ENCODE peak calls at places on chromosomes 3 and 15, in ten cellular contexts. U is dorsolateral prefrontal cortex; R is stimulated activated CD4-positive, alpha-beta T cell treated with anti-CD3 and anti-CD28 coated beads, Interleukin-2, amount 100 ng/mL, for 24 hours; X is left cardiac atrium; C is AG09319; K is EL; F is GM10248; N is left lung; G is NCI-H2171; W is fibroblast of pulmonary artery. L is an unnamed sample.

GRCh38 chr15:101044625-101045235 is 125.6 kb downstream of the LRRK1 start:
- DNase-seq in C (no peak), N (peak; percentile 10), W (no peak), G (no peak), F (no peak), X (no peak), K (no peak), U (no peak), R (no peak), L (no peak)

GRCh38 chr3:119099785-119100184 is 46.2 kb upstream of the TEX55 start:
- DNase-seq in N (no peak), K (no peak), R (no peak), X (no peak), C (no peak), W (peak; percentile 3), F (no peak), U (no peak), G (no peak), L (no peak)

GRCh38 chr15:45863881-45864580 is 229.2 kb downstream of the SQOR start:
- DNase-seq in K (no peak), W (no peak), X (no peak), U (no peak), R (no peak), C (no peak), F (no peak), G (no peak), N (no peak), L (no peak)

GRCh38 chr15:57553526-57553925 is 38.2 kb upstream of the MYZAP start:
- DNase-seq in X (no peak), N (no peak), C (no peak), F (no peak), W (no peak), K (no peak), R (no peak), U (no peak), G (no peak), L (no peak)

GRCh38 chr15:89377842-89378698 is 43.4 kb upstream of the POLG start:
- DNase-seq in C (no peak), G (no peak), X (no peak), F (no peak), K (no peak), R (no peak), N (no peak), U (peak; percentile 80), W (no peak), L (no peak)

GRCh38 chr15:99703603-99704443 is 29.4 kb downstream of the LYSMD4 start:
- DNase-seq in F (peak; percentile 43), G (peak; percentile 25), N (no peak), K (peak; percentile 91), U (no peak), X (no peak), R (no peak), C (peak; percentile 70), W (peak; percentile 95), L (peak; percentile 77)

GRCh38 chr3:189305412-189305811 is 133.6 kb downstream of the TPRG1 start:
- DNase-seq in U (no peak), X (no peak), N (no peak), K (no peak), R (no peak), W (no peak), F (peak; percentile 24), C (no peak), G (no peak), L (no peak)

GRCh38 chr3:149273096-149273751 is 51.6 kb upstream of the CP start:
- DNase-seq in W (peak; percentile 94), X (no peak), R (no peak), U (no peak), N (no peak), C (peak; percentile 77), K (peak; percentile 83), F (peak; percentile 61), G (peak; percentile 44), L (peak; percentile 80)

GRCh38 chr3:52962160-52962559 is 64.8 kb upstream of the STIMATE start:
- DNase-seq in K (no peak), N (no peak), U (no peak), R (no peak), G (no peak), C (no peak), F (no peak), X (no peak), W (no peak), L (no peak)

GRCh38 chr15:45704329-45705249 is 69.8 kb downstream of the SQOR start:
- DNase-seq in N (peak; percentile 41), G (no peak), C (no peak), U (no peak), F (no peak), X (peak; percentile 24), K (peak; percentile 40), W (peak; percentile 59), R (peak; percentile 22), L (no peak)

GRCh38 chr3:197586181-197586580 is 30.4 kb upstream of the BDH1 start:
- DNase-seq in F (no peak), W (no peak), K (no peak), R (no peak), N (no peak), X (no peak), G (no peak), C (no peak), U (no peak), L (no peak)

GRCh38 chr3:73625124-73625665 is 454 bp upstream of the PDZRN3 start:
- DNase-seq in W (peak; percentile 62), X (peak; percentile 50), R (no peak), C (no peak), U (no peak), G (no peak), N (peak; percentile 35), K (peak; percentile 75), F (no peak), L (no peak)

GRCh38 chr3:172357850-172358754 is 90.2 kb downstream of the GHSR start:
- DNase-seq in C (peak; percentile 68), N (no peak), X (no peak), G (no peak), K (no peak), U (no peak), W (no peak), F (no peak), R (no peak), L (no peak)

GRCh38 chr3:95613993-95614392 is 1200.4 kb upstream of the EPHA6 start:
- DNase-seq in C (no peak), G (no peak), N (no peak), X (no peak), W (no peak), F (no peak), U (no peak), K (no peak), R (no peak), L (no peak)

GRCh38 chr15:91264651-91265351 is 164.7 kb downstream of the SV2B start:
- DNase-seq in N (no peak), K (no peak), U (no peak), X (no peak), C (no peak), F (no peak), W (no peak), R (no peak), G (no peak), L (no peak)

GRCh38 chr15:59124261-59124660 is 19.3 kb downstream of the CCNB2 start:
- DNase-seq in G (no peak), W (no peak), X (no peak), U (no peak), N (no peak), C (no peak), K (no peak), F (no peak), R (no peak), L (no peak)

GRCh38 chr15:101481917-101482525 is 7.5 kb downstream of the PCSK6 start:
- DNase-seq in K (no peak), C (no peak), W (no peak), N (no peak), F (no peak), G (no peak), X (no peak), U (no peak), R (no peak), L (no peak)

GRCh38 chr3:182327196-182327681 is 466.1 kb upstream of the ATP11B start:
- DNase-seq in N (no peak), F (no peak), G (no peak), U (no peak), W (no peak), R (no peak), X (no peak), K (no peak), C (no peak), L (no peak)

GRCh38 chr3:78601249-78601648 is 1166.5 kb downstream of the ROBO1 start:
- DNase-seq in G (no peak), W (no peak), U (no peak), R (no peak), N (no peak), C (no peak), F (no peak), K (no peak), X (no peak), L (no peak)

GRCh38 chr3:49533786-49534519 is 20.3 kb upstream of the BSN start:
- DNase-seq in G (no peak), X (no peak), W (no peak), U (no peak), F (no peak), C (no peak), N (no peak), K (no peak), R (no peak), L (no peak)